ENCODE peak calls at places on chromosomes 11 and 22, in five cellular contexts. S, U, J, I and H are unnamed samples.

GRCh38 chr22:39183991-39184585 is 31.6 kb upstream of the CBX7 start:
- DNase-seq in I (no peak), J (no peak), U (no peak), S (no peak), H (peak; percentile 57)

GRCh38 chr22:18996376-18996900 is 60.3 kb upstream of the PRODH start:
- DNase-seq in J (no peak), S (no peak), I (no peak), U (no peak), H (no peak)

GRCh38 chr11:96090711-96091110 is 166.8 kb upstream of the MTMR2 start:
- DNase-seq in U (no peak), I (no peak), J (no peak), S (no peak), H (peak; percentile 59)

GRCh38 chr22:47067911-47068654 is 305.6 kb downstream of the TBC1D22A start:
- DNase-seq in S (no peak), U (no peak), I (no peak), J (peak; percentile 18), H (no peak)

GRCh38 chr11:64643258-64643881 is 52.4 kb downstream of the SLC22A12 start:
- DNase-seq in J (peak; percentile 77), U (no peak), I (no peak), S (no peak), H (no peak)

GRCh38 chr11:112961146-112961668 is at the start of gene NCAM1:
- DNase-seq in I (no peak), S (peak; percentile 49), U (no peak), J (peak; percentile 97), H (peak; percentile 26)

GRCh38 chr11:44627911-44628729 is 62.7 kb downstream of the CD82 start:
- DNase-seq in S (peak; percentile 40), U (no peak), J (peak; percentile 25), I (no peak), H (peak; percentile 62)

GRCh38 chr11:10673476-10674062 is 20.0 kb downstream of the IRAG1 start:
- DNase-seq in S (no peak), I (no peak), U (no peak), J (no peak), H (no peak)

GRCh38 chr11:10348650-10349280 is 43.9 kb downstream of the ADM start:
- DNase-seq in J (no peak), I (no peak), U (no peak), S (no peak), H (peak; percentile 32)

GRCh38 chr11:126122863-126123262 is 60.2 kb upstream of the CDON start:
- DNase-seq in I (no peak), U (no peak), J (no peak), S (no peak), H (no peak)

GRCh38 chr11:57288771-57289579 is 35.8 kb downstream of the TNKS1BP1 start:
- DNase-seq in I (no peak), J (no peak), S (peak; percentile 59), U (no peak), H (peak; percentile 50)

GRCh38 chr11:43360361-43361032 is 1.8 kb downstream of the TTC17 start:
- DNase-seq in I (no peak), J (no peak), S (no peak), U (no peak), H (no peak)

GRCh38 chr11:27296406-27296994 is 66.5 kb downstream of the CCDC34 start:
- DNase-seq in I (peak; percentile 18), U (no peak), J (no peak), S (peak; percentile 46), H (peak; percentile 39)

GRCh38 chr11:12674571-12674935 is 332 bp downstream of the TEAD1 start:
- DNase-seq in I (no peak), S (no peak), U (no peak), J (no peak), H (peak; percentile 41)

GRCh38 chr11:120248551-120249278 is 8.8 kb downstream of the POU2F3 start:
- DNase-seq in J (no peak), S (no peak), I (no peak), U (no peak), H (no peak)

GRCh38 chr11:121802542-121802941 is 313.5 kb downstream of the BLID start:
- DNase-seq in I (no peak), U (no peak), J (peak; percentile 71), S (peak; percentile 52), H (no peak)

GRCh38 chr11:19711911-19712280 is 741 bp upstream of the NAV2 start:
- DNase-seq in S (no peak), I (no peak), U (no peak), J (peak; percentile 56), H (no peak)

GRCh38 chr11:62957147-62957546 is 27.6 kb downstream of the SLC22A6 start:
- DNase-seq in I (no peak), J (no peak), S (no peak), U (no peak), H (no peak)

GRCh38 chr11:124875943-124876817 is 10.9 kb downstream of the ROBO3 start:
- DNase-seq in S (peak; percentile 88), J (peak; percentile 95), U (peak; percentile 59), I (peak; percentile 84), H (peak; percentile 96)

GRCh38 chr11:6203327-6203726 is 2.0 kb upstream of the C11orf42 start:
- DNase-seq in J (no peak), I (no peak), S (no peak), U (no peak), H (no peak)

GRCh38 chr11:88552377-88553029 is 215.0 kb upstream of the CTSC start:
- DNase-seq in J (peak; percentile 79), U (peak; percentile 10), I (no peak), S (peak; percentile 61), H (peak; percentile 15)

GRCh38 chr11:133930053-133930766 is 26.6 kb downstream of the IGSF9B start:
- DNase-seq in J (no peak), S (no peak), I (no peak), U (no peak), H (no peak)

GRCh38 chr11:70142171-70142875 is 60.8 kb upstream of the FADD start:
- DNase-seq in J (no peak), S (no peak), I (no peak), U (no peak), H (no peak)

GRCh38 chr22:49197500-49197899 is 630.2 kb downstream of the BRD1 start:
- DNase-seq in S (no peak), I (no peak), J (peak; percentile 50), U (no peak), H (no peak)

GRCh38 chr22:29093501-29093921 is 20.7 kb downstream of the KREMEN1 start:
- DNase-seq in S (no peak), J (no peak), I (peak; percentile 22), U (no peak), H (peak; percentile 63)

GRCh38 chr11:33674035-33674814 is 26.4 kb downstream of the C11orf91 start:
- DNase-seq in I (no peak), S (no peak), J (no peak), U (no peak), H (peak; percentile 76)

GRCh38 chr22:41308544-41308947 is 7.2 kb downstream of the ZC3H7B start:
- DNase-seq in J (no peak), S (peak; percentile 31), U (no peak), I (no peak), H (no peak)

GRCh38 chr11:68978626-68978930 is 2.2 kb downstream of the MRGPRD start:
- DNase-seq in J (no peak), I (no peak), S (no peak), U (no peak), H (no peak)

GRCh38 chr11:118895093-118896039 is 11.7 kb downstream of the CXCR5 start:
- DNase-seq in U (no peak), J (no peak), S (peak; percentile 33), I (no peak), H (no peak)